ENCODE peak calls at places on chromosomes 16 and 17, in five cellular contexts. F, K, N, T and B are unnamed samples.

GRCh38 chr17:80696456-80696855 is 151.8 kb downstream of the RPTOR start:
- DNase-seq in K (no peak), T (no peak), F (no peak), N (no peak), B (no peak)

GRCh38 chr17:3635474-3636153 is 436 bp downstream of the SHPK start:
- DNase-seq in T (no peak), N (no peak), K (no peak), F (no peak), B (no peak)

GRCh38 chr17:81994593-81995462 is 17.4 kb downstream of the ASPSCR1 start:
- DNase-seq in N (no peak), F (no peak), K (no peak), T (peak), B (no peak)

GRCh38 chr16:51048544-51048943 is 102.5 kb downstream of the SALL1 start:
- DNase-seq in F (no peak), K (no peak), N (no peak), T (no peak), B (no peak)

GRCh38 chr16:87233928-87234327 is 83.3 kb downstream of the C16orf95 start:
- DNase-seq in K (no peak), N (no peak), T (no peak), F (no peak), B (no peak)

GRCh38 chr17:51995797-51996403 is 162.6 kb downstream of the CA10 start:
- DNase-seq in T (no peak), F (no peak), N (no peak), K (no peak), B (no peak)

GRCh38 chr17:74569392-74570003 is 2.2 kb upstream of the CD300H start:
- DNase-seq in N (no peak), T (peak), F (no peak), K (peak), B (no peak)

GRCh38 chr17:32931686-32932085 is 3.7 kb downstream of the TMEM98 start:
- DNase-seq in F (no peak), K (no peak), N (no peak), T (no peak), B (no peak)

GRCh38 chr17:57531648-57532486 is 213.2 kb downstream of the CCDC182 start:
- DNase-seq in K (no peak), F (no peak), N (no peak), T (no peak), B (no peak)

GRCh38 chr16:67278773-67279295 is 498 bp upstream of the PLEKHG4 start:
- DNase-seq in K (no peak), T (peak), F (peak), N (no peak), B (peak)

GRCh38 chr16:3952342-3953131 is 72.0 kb upstream of the CREBBP start:
- DNase-seq in K (no peak), T (peak), F (no peak), N (peak), B (no peak)

GRCh38 chr17:14321476-14321949 is 20.6 kb downstream of the HS3ST3B1 start:
- DNase-seq in T (no peak), N (no peak), K (no peak), F (no peak), B (no peak)

GRCh38 chr17:35240861-35241260 is 2.0 kb upstream of the SLFN5 start:
- DNase-seq in F (no peak), T (no peak), N (no peak), K (no peak), B (no peak)

GRCh38 chr16:13425840-13426239 is 494.1 kb upstream of the ERCC4 start:
- DNase-seq in K (no peak), N (no peak), T (no peak), F (no peak), B (no peak)

GRCh38 chr16:49918257-49918656 is 62.3 kb upstream of the ZNF423 start:
- DNase-seq in T (no peak), N (no peak), F (no peak), K (no peak), B (no peak)

GRCh38 chr17:77857613-77858012 is 100.9 kb upstream of the TNRC6C start:
- DNase-seq in K (no peak), F (no peak), T (no peak), N (no peak), B (no peak)

GRCh38 chr17:81558941-81559806 is 7.0 kb upstream of the FAAP100 start:
- DNase-seq in K (no peak), F (no peak), N (peak), T (no peak), B (no peak)

GRCh38 chr16:69131749-69132423 is 502 bp downstream of the CHTF8 start:
- DNase-seq in K (no peak), F (peak), T (peak), N (peak), B (peak)

GRCh38 chr17:81720267-81721071 is 8.4 kb downstream of the SLC25A10 start:
- DNase-seq in T (no peak), F (no peak), K (no peak), N (no peak), B (no peak)

GRCh38 chr16:2147981-2148671 is at the start of gene RAB26:
- DNase-seq in N (peak), K (no peak), T (peak), F (peak), B (no peak)

GRCh38 chr17:39175695-39176093 is 9.7 kb upstream of the ARL5C start:
- DNase-seq in F (no peak), K (no peak), T (no peak), N (no peak), B (no peak)

GRCh38 chr16:68069511-68070248 is 15.5 kb upstream of the NFATC3 start:
- DNase-seq in T (no peak), N (peak), F (peak), K (no peak), B (peak)

GRCh38 chr17:27553019-27553511 is 77.9 kb upstream of the LGALS9 start:
- DNase-seq in N (no peak), K (no peak), F (no peak), T (peak), B (no peak)

GRCh38 chr17:17952691-17953090 is 19.5 kb downstream of the TOM1L2 start:
- DNase-seq in K (no peak), N (no peak), T (no peak), F (no peak), B (no peak)

GRCh38 chr17:48597775-48598631 is 4.4 kb upstream of the HOXB5 start:
- DNase-seq in K (no peak), T (peak), F (no peak), N (no peak), B (no peak)
- H3K4me3 ChIP-seq in K (no peak), T (peak), F (peak), N (peak), B (no peak)

GRCh38 chr16:75494184-75494583 is 1.1 kb downstream of the CHST6 start:
- DNase-seq in F (no peak), T (no peak), K (no peak), N (no peak), B (no peak)
- H3K4me3 ChIP-seq in F (no peak), T (no peak), K (peak), N (no peak), B (no peak)

GRCh38 chr16:160691-161190 is 5.0 kb upstream of the HBM start:
- DNase-seq in F (no peak), N (no peak), K (no peak), T (no peak), B (no peak)

GRCh38 chr16:152141-153128 is at the start of gene HBZ:
- DNase-seq in N (no peak), F (no peak), K (no peak), T (no peak), B (no peak)

GRCh38 chr16:154223-155030 is 2.0 kb downstream of the HBZ start:
- DNase-seq in T (no peak), K (no peak), N (no peak), F (no peak), B (no peak)

GRCh38 chr16:159136-159849 is 6.5 kb upstream of the HBM start:
- DNase-seq in K (no peak), N (no peak), F (no peak), T (no peak), B (no peak)

GRCh38 chr16:155031-155398 is 2.6 kb downstream of the HBZ start:
- DNase-seq in T (no peak), K (no peak), F (no peak), N (no peak), B (no peak)
- H3K4me3 ChIP-seq in T (peak), K (peak), F (no peak), N (no peak), B (no peak)

GRCh38 chr17:76481091-76481655 is 13.8 kb downstream of the AANAT start:
- DNase-seq in F (no peak), N (no peak), K (no peak), T (no peak), B (no peak)
- H3K4me3 ChIP-seq in F (no peak), N (no peak), K (no peak), T (no peak), B (no peak)

GRCh38 chr16:31352344-31353115 is 2.4 kb upstream of the ITGAX start:
- DNase-seq in K (no peak), T (no peak), N (no peak), F (no peak), B (no peak)
- H3K4me3 ChIP-seq in K (no peak), T (no peak), N (no peak), F (no peak), B (no peak)

DNA sequence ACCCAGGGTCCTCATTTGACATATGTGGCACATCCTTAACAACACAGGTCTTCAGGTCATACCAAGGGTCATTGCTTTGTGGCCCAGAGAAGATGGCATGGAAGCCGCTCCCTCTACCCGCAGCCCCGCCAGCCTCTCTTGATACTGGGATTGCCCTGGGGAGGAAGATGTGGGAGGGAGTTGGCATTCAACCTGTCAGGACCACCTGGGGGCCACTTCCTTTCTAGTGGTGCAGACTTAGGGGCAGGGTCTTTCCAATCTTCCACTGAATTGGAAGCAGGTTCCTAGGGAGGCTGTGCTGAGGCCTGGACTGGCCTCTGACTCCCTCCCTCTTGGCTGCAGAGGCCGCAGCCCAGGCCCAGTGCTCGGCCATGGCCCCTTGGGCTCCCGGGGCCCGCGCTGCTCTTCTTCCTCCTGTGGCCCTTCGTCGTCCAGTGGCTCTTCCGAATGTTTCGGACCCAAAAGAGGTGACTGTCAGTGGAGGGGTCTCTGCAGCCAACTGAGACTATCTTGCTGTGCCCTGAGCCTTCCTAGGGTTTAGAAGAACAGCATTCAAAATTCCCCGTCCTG is 5.1 kb upstream of the HEXIM1 start:
- DNase-seq in K (no peak), F (no peak), T (no peak), N (no peak), B (no peak)
- H3K4me3 ChIP-seq in K (no peak), F (no peak), T (no peak), N (no peak), B (no peak)

DNA sequence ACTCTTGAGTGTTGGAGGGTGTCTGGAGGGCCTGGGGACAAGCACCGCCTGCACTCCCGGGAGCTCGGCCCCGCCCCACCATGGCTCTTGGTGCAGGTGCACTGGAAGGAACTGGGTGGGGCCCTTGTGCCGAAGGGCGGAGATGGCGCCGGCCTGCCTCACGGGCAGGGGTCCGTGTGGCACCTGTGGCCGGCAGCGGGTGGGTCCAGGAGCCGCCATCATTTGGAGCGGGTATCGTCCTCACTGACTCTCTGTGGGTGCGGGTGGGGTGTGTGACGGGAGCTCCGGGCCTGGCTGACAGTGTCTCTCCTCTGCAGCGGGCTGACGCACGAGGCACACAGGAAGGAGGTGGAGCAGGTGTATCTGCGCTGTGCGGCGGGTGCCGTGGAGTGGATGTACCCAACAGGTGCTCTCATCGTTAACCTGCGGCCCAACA is 5.2 kb downstream of the METRNL start:
- DNase-seq in N (no peak), F (no peak), K (no peak), T (no peak), B (no peak)
- H3K4me3 ChIP-seq in N (no peak), F (no peak), K (peak), T (no peak), B (no peak)

DNA sequence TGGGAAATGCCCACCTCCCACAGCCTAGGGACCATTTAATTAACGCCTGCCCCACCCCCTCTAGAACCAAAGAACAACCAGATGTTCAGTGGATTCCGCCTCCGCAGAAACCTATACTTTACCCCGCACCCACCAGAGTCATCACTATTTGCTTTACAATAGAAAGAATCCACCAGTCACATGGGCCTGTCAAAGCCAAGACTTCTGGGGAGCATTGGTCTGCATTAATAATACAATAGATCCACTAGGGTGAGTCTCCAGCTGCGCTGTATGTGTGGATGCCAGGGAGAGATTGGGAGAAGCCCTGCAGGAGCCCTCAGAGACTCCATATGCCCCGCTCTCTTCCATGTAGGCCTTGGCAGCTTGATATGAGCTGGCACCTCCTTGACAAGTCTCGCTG is 31.3 kb downstream of the CLEC19A start:
- DNase-seq in K (no peak), T (no peak), F (no peak), N (no peak), B (no peak)
- H3K4me3 ChIP-seq in K (no peak), T (no peak), F (no peak), N (no peak), B (no peak)

GRCh38 chr17:28947639-28948038 is 3.7 kb downstream of the PHF12 start:
- DNase-seq in N (no peak), F (no peak), T (no peak), K (no peak), B (peak)
- H3K4me3 ChIP-seq in N (no peak), F (peak), T (no peak), K (peak), B (no peak)

GRCh38 chr17:19555746-19556145 is 22.1 kb downstream of the SLC47A1 start:
- DNase-seq in F (no peak), T (no peak), K (no peak), N (no peak), B (no peak)
- H3K4me3 ChIP-seq in F (no peak), T (no peak), K (no peak), N (no peak), B (no peak)